ENCODE peak calls at places on chromosome 6, in nine cellular contexts. Z is mammary epithelial cell, U is esophagus muscularis mucosa, A is PC-3, N is type B pancreatic cell, C is foreskin fibroblast, B is Panc1, X is esophagus squamous epithelium, W is activated B cell treated with CpG ODN at 0.5 μM for 24 hours. E is an unnamed sample.
A peak's percentile ranks its signal among the peaks of the same experiment; 100 is the strongest.

GRCh38 chr6:112031956-112032355 is 21.9 kb upstream of the CCN6 start:
- DNase-seq in Z (no peak), U (no peak), A (no peak), N (no peak), C (no peak), B (no peak), X (no peak), W (no peak), E (no peak)

GRCh38 chr6:139439278-139439813 is 64.9 kb upstream of the CITED2 start:
- DNase-seq in Z (peak; percentile 17), U (no peak), A (peak; percentile 19), N (no peak), C (no peak), B (no peak), X (no peak), W (no peak), E (no peak)

GRCh38 chr6:170227996-170228550 is 62.8 kb downstream of the DLL1 start:
- DNase-seq in Z (no peak), U (no peak), A (no peak), N (no peak), C (no peak), B (no peak), X (no peak), W (no peak), E (no peak)

GRCh38 chr6:131362070-131362469 is 211.0 kb upstream of the ARG1 start:
- DNase-seq in Z (peak; percentile 52), U (no peak), A (peak; percentile 50), N (no peak), C (no peak), B (no peak), X (no peak), W (no peak), E (no peak)

GRCh38 chr6:43267619-43268347 is 24.5 kb downstream of the TTBK1 start:
- DNase-seq in Z (no peak), U (no peak), A (no peak), N (no peak), C (no peak), B (no peak), X (no peak), W (no peak), E (no peak)

GRCh38 chr6:30972816-30973215 is 10.7 kb upstream of the MUC21 start:
- DNase-seq in Z (peak; percentile 11), U (no peak), A (no peak), N (no peak), C (no peak), B (no peak), X (no peak), W (no peak), E (no peak)

GRCh38 chr6:93624408-93624807 is 205.0 kb upstream of the EPHA7 start:
- DNase-seq in Z (no peak), U (no peak), A (no peak), N (no peak), C (no peak), B (no peak), X (no peak), W (no peak), E (no peak)

GRCh38 chr6:116268589-116269293 is 11.0 kb downstream of the TSPYL1 start:
- DNase-seq in Z (peak; percentile 68), U (no peak), A (peak; percentile 85), N (no peak), C (peak; percentile 68), B (peak; percentile 67), X (no peak), W (no peak), E (peak; percentile 67)

GRCh38 chr6:82954937-82955577 is 110.6 kb downstream of the UBE3D start:
- DNase-seq in Z (peak; percentile 26), U (no peak), A (peak; percentile 53), N (no peak), C (peak; percentile 76), B (no peak), X (no peak), W (no peak), E (peak; percentile 54)

GRCh38 chr6:33790306-33790855 is 1.5 kb upstream of the LEMD2 start:
- DNase-seq in Z (no peak), U (no peak), A (no peak), N (no peak), C (no peak), B (no peak), X (no peak), W (no peak), E (no peak)

GRCh38 chr6:33787954-33788693 is 806 bp downstream of the LEMD2 start:
- DNase-seq in Z (peak; percentile 66), U (peak; percentile 93), A (peak; percentile 56), N (no peak), C (peak; percentile 79), B (no peak), X (peak; percentile 36), W (peak; percentile 52), E (peak; percentile 65)

GRCh38 chr6:33787336-33787953 is 1.5 kb downstream of the LEMD2 start:
- DNase-seq in Z (no peak), U (no peak), A (peak; percentile 47), N (no peak), C (peak; percentile 45), B (no peak), X (no peak), W (no peak), E (no peak)

GRCh38 chr6:33789550-33789895 is 593 bp upstream of the LEMD2 start:
- DNase-seq in Z (no peak), U (no peak), A (no peak), N (no peak), C (no peak), B (no peak), X (no peak), W (no peak), E (no peak)

DNA sequence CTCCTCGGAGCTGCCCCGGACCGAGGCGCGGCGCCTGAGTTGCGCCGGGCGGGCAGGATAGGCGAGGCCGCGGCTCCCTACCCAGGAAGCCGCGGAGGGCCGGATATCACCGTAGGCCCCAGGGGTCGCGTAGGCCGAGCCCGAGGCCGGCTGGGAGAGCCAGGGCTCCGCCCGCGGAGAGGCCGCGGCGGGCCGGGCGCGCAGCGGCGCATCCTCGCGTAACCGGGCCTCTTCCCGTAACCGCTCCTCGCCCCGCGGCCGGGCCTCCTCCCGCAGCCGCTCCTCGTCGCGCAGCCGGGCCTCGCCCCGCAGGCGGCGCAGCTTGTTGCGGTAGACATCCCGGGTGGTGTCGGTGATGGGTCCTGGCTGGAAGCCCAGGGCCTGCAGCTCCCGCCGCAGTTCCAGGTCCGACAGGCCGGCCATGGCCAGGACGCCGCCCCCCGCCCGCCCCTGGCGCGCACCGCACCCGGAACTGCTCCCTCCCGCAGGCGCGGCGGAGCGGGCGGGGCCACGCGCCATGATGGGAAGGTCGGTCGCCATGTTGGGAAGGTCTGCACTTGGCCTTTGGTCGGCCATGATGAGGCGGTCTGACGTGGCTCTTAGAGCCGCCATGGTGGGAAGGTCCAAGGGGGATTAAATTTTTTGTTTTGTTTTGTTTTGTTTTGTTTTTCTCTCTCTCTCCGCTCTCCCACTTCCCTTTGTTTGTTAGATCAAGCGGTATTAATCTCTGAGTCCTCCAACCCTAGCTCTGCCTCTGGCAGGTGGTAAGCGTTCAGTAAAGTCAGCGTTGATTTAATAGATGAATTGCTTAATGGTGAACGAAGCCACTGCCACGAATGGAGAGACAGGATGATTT is at the start of gene LEMD2:
- DNase-seq in Z (peak; percentile 88), U (peak; percentile 98), A (peak; percentile 92), N (peak; percentile 91), C (peak; percentile 95), B (peak; percentile 74), X (peak; percentile 49), W (peak; percentile 96), E (peak; percentile 83)
- TF ChIP-seq CTCF in Z (no peak), U (no peak), A (no peak), N (no peak), C (no peak), B (no peak), X (no peak), W (no peak), E (no peak)

GRCh38 chr6:85677243-85677956 is 34.7 kb upstream of the SYNCRIP start:
- DNase-seq in Z (no peak), U (no peak), A (no peak), N (no peak), C (no peak), B (no peak), X (no peak), W (no peak), E (no peak)
- TF ChIP-seq CTCF in Z (no peak), U (peak; percentile 32), A (no peak), N (peak; percentile 26), C (no peak), B (no peak), X (no peak), W (no peak), E (peak; percentile 25)

GRCh38 chr6:44645276-44645675 is 257.8 kb downstream of the CDC5L start:
- DNase-seq in Z (no peak), U (no peak), A (peak; percentile 10), N (no peak), C (no peak), B (no peak), X (no peak), W (no peak), E (no peak)
- TF ChIP-seq CTCF in Z (no peak), U (no peak), A (peak; percentile 16), N (no peak), C (no peak), B (peak; percentile 17), X (no peak), W (no peak), E (peak; percentile 15)

DNA sequence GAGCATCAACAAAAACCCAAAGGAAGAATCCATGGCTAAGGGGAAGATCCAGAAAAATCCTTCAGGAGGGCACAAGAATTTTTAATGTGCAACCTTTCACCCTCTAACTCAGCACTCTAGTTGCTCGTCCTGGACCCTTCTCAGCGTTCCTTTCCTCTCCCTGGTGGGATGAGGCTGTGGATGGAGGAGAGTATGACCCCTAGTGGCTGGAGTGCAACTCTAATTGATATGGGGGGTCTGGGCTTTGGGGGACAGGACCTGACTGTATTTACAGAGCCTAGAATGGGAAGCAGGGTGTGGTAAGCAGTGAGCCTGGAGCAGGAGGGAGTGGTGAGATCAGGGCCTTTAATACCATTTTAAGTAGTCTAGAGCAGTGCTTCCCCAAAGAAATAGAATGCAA is 83.9 kb upstream of the CEP85L start:
- DNase-seq in Z (no peak), U (no peak), A (peak; percentile 28), N (no peak), C (no peak), B (no peak), X (no peak), W (no peak), E (no peak)
- TF ChIP-seq CTCF in Z (no peak), U (peak; percentile 9), A (peak; percentile 53), N (peak; percentile 56), C (peak; percentile 29), B (peak; percentile 66), X (peak; percentile 6), W (no peak), E (peak; percentile 71)

DNA sequence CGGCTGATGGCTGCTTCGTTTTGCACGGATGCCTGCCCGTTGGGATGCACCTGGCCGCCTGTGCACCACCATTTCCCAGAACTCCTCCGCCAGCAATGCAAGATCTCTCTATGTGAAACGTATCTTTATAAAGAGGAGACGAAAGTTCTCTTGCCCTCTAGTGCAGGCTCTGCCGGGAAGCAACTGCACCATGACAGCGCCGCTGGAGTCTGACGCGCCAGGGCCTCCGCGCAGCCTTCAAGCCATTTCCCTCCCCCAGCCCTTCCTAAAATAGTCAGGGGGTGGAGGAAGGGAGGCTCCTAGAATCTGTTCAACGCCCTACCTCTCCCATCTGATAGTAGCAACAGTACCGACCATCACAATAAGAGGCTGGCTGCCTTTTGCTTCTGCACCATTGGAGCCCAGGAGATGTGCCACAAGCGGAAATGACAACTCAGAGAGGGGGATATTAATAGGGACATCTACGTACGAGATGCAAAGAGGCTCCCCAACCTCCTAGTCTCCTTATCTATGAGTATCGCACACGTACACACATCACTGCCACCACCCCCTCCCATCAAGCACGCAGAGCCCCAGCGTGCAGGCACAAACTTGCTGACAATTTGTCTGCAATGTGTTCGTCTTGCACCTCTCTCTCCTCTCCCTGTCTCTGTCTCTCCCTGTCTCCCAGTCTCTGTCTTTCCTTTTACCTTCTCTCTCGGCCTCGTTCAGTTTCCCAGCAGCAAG is 1.1 kb downstream of the SYNE1 start:
- DNase-seq in Z (no peak), U (no peak), A (no peak), N (no peak), C (peak; percentile 29), B (no peak), X (no peak), W (no peak), E (peak; percentile 7)
- TF ChIP-seq CTCF in Z (no peak), U (no peak), A (no peak), N (no peak), C (no peak), B (no peak), X (no peak), W (no peak), E (no peak)

E was measured in brain microvascular endothelial cell.